ENCODE peak calls at places on chromosomes 16 and 17, in ten cellular contexts. V is CD4-positive, CD25-positive, alpha-beta regulatory T cell; Y is NCI-H460; O is stimulated activated CD4-positive, alpha-beta T cell treated with anti-CD3 and anti-CD28 coated beads, Interleukin-2, amount 100 ng/mL, for 48 hours; K is Daoy; L is CD4-positive, alpha-beta memory T cell; D is substantia nigra; R is stimulated activated CD8-positive, alpha-beta memory T cell treated with anti-CD3 and anti-CD28 coated beads, Interleukin-4, amount 100 ng/mL, for 48 hours; J is ELF-1; T is brain microvascular endothelial cell. S is an unnamed sample.

GRCh38 chr16:30743690-30744089 is 4.5 kb upstream of the PHKG2 start:
- DNase-seq in V (no peak), Y (no peak), O (no peak), K (no peak), L (no peak), D (no peak), R (no peak), J (no peak), T (no peak), S (no peak)

GRCh38 chr16:11632455-11632921 is 35.8 kb upstream of the SNN start:
- DNase-seq in V (no peak), Y (no peak), O (no peak), K (no peak), L (no peak), D (peak), R (no peak), J (no peak), T (peak), S (no peak)

GRCh38 chr17:15418781-15419180 is 48.6 kb downstream of the CDRT4 start:
- DNase-seq in V (no peak), Y (no peak), O (no peak), K (no peak), L (no peak), D (no peak), R (no peak), J (no peak), T (no peak), S (no peak)

GRCh38 chr17:77528516-77529327 is 388.0 kb downstream of the SEC14L1 start:
- DNase-seq in V (no peak), Y (no peak), O (peak), K (peak), L (no peak), D (no peak), R (peak), J (peak), T (no peak), S (no peak)

GRCh38 chr17:19384723-19385391 is 2.1 kb downstream of the MFAP4 start:
- DNase-seq in V (no peak), Y (no peak), O (no peak), K (peak), L (no peak), D (peak), R (peak), J (no peak), T (no peak), S (no peak)

GRCh38 chr17:77593081-77593480 is 365.4 kb upstream of the TNRC6C start:
- DNase-seq in V (no peak), Y (no peak), O (no peak), K (no peak), L (no peak), D (no peak), R (no peak), J (no peak), T (no peak), S (no peak)

GRCh38 chr17:8333281-8333680 is 6.4 kb upstream of the ODF4 start:
- DNase-seq in V (no peak), Y (no peak), O (no peak), K (no peak), L (no peak), D (no peak), R (no peak), J (no peak), T (no peak), S (no peak)

GRCh38 chr16:1960665-1961630 is 1.6 kb downstream of the NDUFB10 start:
- DNase-seq in V (no peak), Y (peak), O (peak), K (peak), L (peak), D (no peak), R (peak), J (peak), T (no peak), S (peak)

GRCh38 chr17:65359016-65359415 is 202.4 kb downstream of the AXIN2 start:
- DNase-seq in V (no peak), Y (no peak), O (peak), K (peak), L (no peak), D (no peak), R (peak), J (peak), T (peak), S (no peak)